ENCODE peak calls at places on chromosome 20, in five cellular contexts. One of them, this sample, is unnamed.

GRCh38 chr20:63056236-63057132 is 49.7 kb upstream of the BHLHE23 start:
- DNase-seq in kidney epithelial cell: no peak
- DNase-seq in brain microvascular endothelial cell: no peak
- DNase-seq in OCI-LY7: peak
- DNase-seq in psoas muscle: peak
- DNase-seq in this sample: no peak

GRCh38 chr20:62120990-62121775 is 1.1 kb upstream of the LSM14B start:
- DNase-seq in kidney epithelial cell: no peak
- DNase-seq in brain microvascular endothelial cell: no peak
- DNase-seq in OCI-LY7: peak
- DNase-seq in psoas muscle: peak
- DNase-seq in this sample: no peak

GRCh38 chr20:39050555-39050902 is 88.4 kb downstream of the DHX35 start:
- DNase-seq in kidney epithelial cell: no peak
- DNase-seq in brain microvascular endothelial cell: no peak
- DNase-seq in OCI-LY7: no peak
- DNase-seq in psoas muscle: no peak
- DNase-seq in this sample: no peak

GRCh38 chr20:61461459-61461858 is 209.4 kb downstream of the CDH4 start:
- DNase-seq in kidney epithelial cell: no peak
- DNase-seq in brain microvascular endothelial cell: no peak
- DNase-seq in OCI-LY7: no peak
- DNase-seq in psoas muscle: no peak
- DNase-seq in this sample: no peak

GRCh38 chr20:62929051-62929538 is 2.8 kb upstream of the DIDO1 start:
- DNase-seq in kidney epithelial cell: no peak
- DNase-seq in brain microvascular endothelial cell: peak
- DNase-seq in OCI-LY7: no peak
- DNase-seq in psoas muscle: peak
- DNase-seq in this sample: no peak

GRCh38 chr20:38604873-38605303 is 3.3 kb downstream of the ARHGAP40 start:
- DNase-seq in kidney epithelial cell: peak
- DNase-seq in brain microvascular endothelial cell: peak
- DNase-seq in OCI-LY7: no peak
- DNase-seq in psoas muscle: no peak
- DNase-seq in this sample: peak

GRCh38 chr20:57661201-57662027 is 41.2 kb upstream of the ZBP1 start:
- DNase-seq in kidney epithelial cell: no peak
- DNase-seq in brain microvascular endothelial cell: no peak
- DNase-seq in OCI-LY7: no peak
- DNase-seq in psoas muscle: peak
- DNase-seq in this sample: no peak

GRCh38 chr20:63364801-63365585 is 3.8 kb upstream of the CHRNA4 start:
- DNase-seq in kidney epithelial cell: no peak
- DNase-seq in brain microvascular endothelial cell: no peak
- DNase-seq in OCI-LY7: no peak
- DNase-seq in psoas muscle: no peak
- DNase-seq in this sample: no peak

GRCh38 chr20:5691918-5692618 is 58.1 kb upstream of the SHLD1 start:
- DNase-seq in kidney epithelial cell: no peak
- DNase-seq in brain microvascular endothelial cell: no peak
- DNase-seq in OCI-LY7: peak
- DNase-seq in psoas muscle: no peak
- DNase-seq in this sample: no peak

GRCh38 chr20:63273635-63274380 is 1.2 kb downstream of the ARFGAP1 start:
- DNase-seq in kidney epithelial cell: peak
- DNase-seq in brain microvascular endothelial cell: peak
- DNase-seq in OCI-LY7: no peak
- DNase-seq in psoas muscle: no peak
- DNase-seq in this sample: no peak

GRCh38 chr20:19885981-19886665 is 128.1 kb downstream of the RIN2 start:
- DNase-seq in kidney epithelial cell: no peak
- DNase-seq in brain microvascular endothelial cell: peak
- DNase-seq in OCI-LY7: no peak
- DNase-seq in psoas muscle: peak
- DNase-seq in this sample: no peak

GRCh38 chr20:63697868-63698545 is 1.6 kb downstream of the TNFRSF6B start:
- DNase-seq in kidney epithelial cell: no peak
- DNase-seq in brain microvascular endothelial cell: no peak
- DNase-seq in OCI-LY7: no peak
- DNase-seq in psoas muscle: peak
- DNase-seq in this sample: no peak

GRCh38 chr20:64161595-64162238 is 2.5 kb upstream of the MYT1 start:
- DNase-seq in kidney epithelial cell: no peak
- DNase-seq in brain microvascular endothelial cell: peak
- DNase-seq in OCI-LY7: no peak
- DNase-seq in psoas muscle: no peak
- DNase-seq in this sample: no peak

GRCh38 chr20:17226410-17227198 is at the start of gene PCSK2:
- DNase-seq in kidney epithelial cell: no peak
- DNase-seq in brain microvascular endothelial cell: peak
- DNase-seq in OCI-LY7: no peak
- DNase-seq in psoas muscle: peak
- DNase-seq in this sample: peak

GRCh38 chr20:6976535-6976934 is 209.0 kb downstream of the BMP2 start:
- DNase-seq in kidney epithelial cell: no peak
- DNase-seq in brain microvascular endothelial cell: no peak
- DNase-seq in OCI-LY7: no peak
- DNase-seq in psoas muscle: no peak
- DNase-seq in this sample: no peak

GRCh38 chr20:62523473-62524203 is 47.8 kb upstream of the GATA5 start:
- DNase-seq in kidney epithelial cell: no peak
- DNase-seq in brain microvascular endothelial cell: no peak
- DNase-seq in OCI-LY7: no peak
- DNase-seq in psoas muscle: no peak
- DNase-seq in this sample: no peak

GRCh38 chr20:47117789-47118188 is 223.1 kb downstream of the EYA2 start:
- DNase-seq in kidney epithelial cell: no peak
- DNase-seq in brain microvascular endothelial cell: no peak
- DNase-seq in OCI-LY7: no peak
- DNase-seq in psoas muscle: no peak
- DNase-seq in this sample: no peak

GRCh38 chr20:51529027-51529749 is 13.3 kb downstream of the NFATC2 start:
- DNase-seq in kidney epithelial cell: no peak
- DNase-seq in brain microvascular endothelial cell: peak
- DNase-seq in OCI-LY7: no peak
- DNase-seq in psoas muscle: no peak
- DNase-seq in this sample: peak
- H3K4me3 ChIP-seq in kidney epithelial cell: no peak
- H3K4me3 ChIP-seq in brain microvascular endothelial cell: peak
- H3K4me3 ChIP-seq in OCI-LY7: peak
- H3K4me3 ChIP-seq in psoas muscle: no peak
- H3K4me3 ChIP-seq in this sample: peak

DNA sequence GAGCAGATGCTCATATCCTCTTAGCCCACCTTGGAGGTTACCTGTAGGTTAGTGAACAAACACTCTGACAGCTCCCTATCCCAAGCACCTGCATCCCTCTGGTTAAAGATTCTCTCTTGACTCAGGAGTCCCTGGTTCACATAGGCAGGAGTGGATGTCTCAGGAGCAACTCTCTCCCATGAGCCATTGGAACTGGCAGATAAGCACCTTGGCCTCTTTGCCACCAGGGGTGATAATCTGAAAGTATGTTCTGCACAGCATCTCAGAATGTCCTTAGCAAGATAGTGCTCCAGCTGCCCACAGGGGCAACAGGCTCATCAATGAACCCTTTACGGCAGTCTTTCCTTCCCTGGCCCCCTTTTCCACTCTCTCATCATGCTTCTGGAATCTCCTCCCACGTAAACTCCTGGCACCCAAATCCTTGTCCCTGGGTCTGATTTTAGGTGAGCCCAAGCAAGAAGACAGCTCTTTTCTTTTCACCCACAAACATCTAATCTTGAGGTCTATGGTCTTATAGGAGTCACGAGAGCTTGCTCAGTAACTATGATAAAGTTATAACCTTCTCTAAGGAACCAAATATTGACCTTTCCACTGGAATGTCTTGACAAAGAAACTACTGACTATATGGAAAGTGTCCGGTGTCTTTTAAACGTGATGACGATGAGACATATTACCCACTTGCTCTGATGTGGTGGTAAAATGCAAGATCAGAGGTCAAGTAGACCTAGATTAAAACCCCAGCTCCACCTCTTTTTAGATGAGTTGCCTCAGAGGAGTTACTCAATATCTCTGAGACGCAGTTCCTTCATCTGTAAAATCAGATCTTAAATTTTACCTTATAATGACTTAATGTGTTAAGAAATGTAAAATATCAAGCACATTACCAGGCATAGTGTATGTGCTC is 39.8 kb upstream of the ISM1 start:
- DNase-seq in kidney epithelial cell: no peak
- DNase-seq in brain microvascular endothelial cell: no peak
- DNase-seq in OCI-LY7: no peak
- DNase-seq in psoas muscle: no peak
- DNase-seq in this sample: no peak
- TF ChIP-seq CTCF in kidney epithelial cell: no peak
- TF ChIP-seq CTCF in brain microvascular endothelial cell: no peak
- TF ChIP-seq CTCF in OCI-LY7: no peak
- TF ChIP-seq CTCF in psoas muscle: no peak
- TF ChIP-seq CTCF in this sample: no peak

GRCh38 chr20:24672886-24673677 is 203.7 kb downstream of the SYNDIG1 start:
- DNase-seq in kidney epithelial cell: peak
- DNase-seq in brain microvascular endothelial cell: peak
- DNase-seq in OCI-LY7: no peak
- DNase-seq in psoas muscle: no peak
- DNase-seq in this sample: peak
- H3K4me3 ChIP-seq in kidney epithelial cell: no peak
- H3K4me3 ChIP-seq in brain microvascular endothelial cell: no peak
- H3K4me3 ChIP-seq in OCI-LY7: no peak
- H3K4me3 ChIP-seq in psoas muscle: no peak
- H3K4me3 ChIP-seq in this sample: no peak

GRCh38 chr20:11912664-11913415 is 4.9 kb upstream of the BTBD3 start:
- DNase-seq in kidney epithelial cell: no peak
- DNase-seq in brain microvascular endothelial cell: no peak
- DNase-seq in OCI-LY7: no peak
- DNase-seq in psoas muscle: no peak
- DNase-seq in this sample: no peak
- TF ChIP-seq CTCF in kidney epithelial cell: no peak
- TF ChIP-seq CTCF in brain microvascular endothelial cell: no peak
- TF ChIP-seq CTCF in OCI-LY7: no peak
- TF ChIP-seq CTCF in psoas muscle: no peak
- TF ChIP-seq CTCF in this sample: no peak

GRCh38 chr20:41619360-41620115 is 1.4 kb upstream of the CHD6 start:
- DNase-seq in kidney epithelial cell: no peak
- DNase-seq in brain microvascular endothelial cell: no peak
- DNase-seq in OCI-LY7: no peak
- DNase-seq in psoas muscle: no peak
- DNase-seq in this sample: no peak
- H3K4me3 ChIP-seq in kidney epithelial cell: no peak
- H3K4me3 ChIP-seq in brain microvascular endothelial cell: no peak
- H3K4me3 ChIP-seq in OCI-LY7: peak
- H3K4me3 ChIP-seq in psoas muscle: peak
- H3K4me3 ChIP-seq in this sample: peak

DNA sequence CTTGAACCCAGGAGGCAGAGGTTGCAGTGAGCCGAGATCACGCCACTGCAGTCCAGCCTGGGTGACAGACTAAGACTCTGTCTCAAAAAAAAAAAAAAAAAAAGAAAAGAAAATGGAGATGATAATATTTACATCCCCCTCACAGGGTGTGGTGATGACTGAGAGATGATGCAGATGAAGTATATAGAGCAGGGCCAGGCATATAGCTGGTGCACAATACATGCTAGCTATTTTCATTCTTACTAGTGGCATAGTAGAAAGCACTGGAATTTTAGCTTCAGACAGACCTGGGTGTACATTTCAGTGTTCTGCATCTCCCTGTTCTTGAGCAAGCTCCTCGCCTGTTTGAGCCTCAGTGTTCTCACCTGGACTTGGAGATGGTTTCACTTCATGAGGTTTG is 36.9 kb downstream of the CEBPB start:
- DNase-seq in kidney epithelial cell: no peak
- DNase-seq in brain microvascular endothelial cell: no peak
- DNase-seq in OCI-LY7: no peak
- DNase-seq in psoas muscle: no peak
- DNase-seq in this sample: no peak
- TF ChIP-seq CTCF in kidney epithelial cell: no peak
- TF ChIP-seq CTCF in brain microvascular endothelial cell: no peak
- TF ChIP-seq CTCF in OCI-LY7: no peak
- TF ChIP-seq CTCF in psoas muscle: no peak
- TF ChIP-seq CTCF in this sample: no peak

DNA sequence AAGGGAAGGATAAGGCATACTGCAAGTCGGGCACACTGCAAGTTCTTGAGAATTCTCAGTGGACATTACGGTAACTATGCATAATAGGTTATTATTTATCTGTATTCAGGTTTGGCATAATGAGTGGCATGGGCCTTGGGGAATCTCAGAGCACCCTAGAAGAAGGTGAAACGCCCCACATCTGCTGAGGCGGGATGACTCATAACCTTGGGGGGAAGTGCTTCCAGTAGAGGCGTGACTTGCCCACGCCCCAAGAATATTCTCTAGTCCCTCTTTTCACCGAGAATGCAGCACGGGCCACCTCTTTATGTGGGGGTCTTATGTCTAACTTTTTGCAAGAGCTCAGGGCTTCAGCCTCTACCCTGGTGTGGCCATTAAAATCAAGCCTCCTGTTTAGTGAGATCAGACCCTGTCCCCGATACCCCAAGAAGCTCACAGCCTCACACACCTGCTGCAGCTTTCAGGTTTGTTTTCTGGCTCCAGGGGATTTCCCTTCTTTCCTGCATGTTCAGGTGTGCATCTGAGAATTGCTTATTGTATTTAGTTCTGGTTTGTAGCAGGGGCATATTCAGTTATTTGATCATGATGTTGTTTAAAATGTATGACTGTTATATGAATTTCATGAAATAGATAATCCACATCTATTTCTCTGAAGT is 19.1 kb downstream of the ZFP64 start:
- DNase-seq in kidney epithelial cell: no peak
- DNase-seq in brain microvascular endothelial cell: no peak
- DNase-seq in OCI-LY7: no peak
- DNase-seq in psoas muscle: no peak
- DNase-seq in this sample: no peak
- H3K4me3 ChIP-seq in kidney epithelial cell: no peak
- H3K4me3 ChIP-seq in brain microvascular endothelial cell: no peak
- H3K4me3 ChIP-seq in OCI-LY7: no peak
- H3K4me3 ChIP-seq in psoas muscle: no peak
- H3K4me3 ChIP-seq in this sample: no peak

GRCh38 chr20:41889125-41889870 is 271.1 kb upstream of the CHD6 start:
- DNase-seq in kidney epithelial cell: no peak
- DNase-seq in brain microvascular endothelial cell: no peak
- DNase-seq in OCI-LY7: peak
- DNase-seq in psoas muscle: no peak
- DNase-seq in this sample: no peak
- TF ChIP-seq CTCF in kidney epithelial cell: no peak
- TF ChIP-seq CTCF in brain microvascular endothelial cell: no peak
- TF ChIP-seq CTCF in OCI-LY7: peak
- TF ChIP-seq CTCF in psoas muscle: no peak
- TF ChIP-seq CTCF in this sample: no peak